ENCODE peak calls at places on chromosomes 1 and 21, in seven cellular contexts. One of them, this sample, is unnamed.

GRCh38 chr1:153478692-153479618 is 18.5 kb upstream of the S100A7 start:
- DNase-seq in A549: no peak
- DNase-seq in K562: no peak
- DNase-seq in SK-N-SH: no peak
- DNase-seq in HepG2: peak; percentile 16
- DNase-seq in H1: no peak
- DNase-seq in GM12878: no peak
- DNase-seq in this sample: no peak

GRCh38 chr1:221039616-221040015 is 160.4 kb downstream of the HLX start:
- DNase-seq in A549: no peak
- DNase-seq in K562: no peak
- DNase-seq in SK-N-SH: peak; percentile 27
- DNase-seq in HepG2: no peak
- DNase-seq in H1: no peak
- DNase-seq in GM12878: no peak
- DNase-seq in this sample: no peak

GRCh38 chr1:208791458-208791857 is 547.3 kb upstream of the PLXNA2 start:
- DNase-seq in A549: no peak
- DNase-seq in K562: no peak
- DNase-seq in SK-N-SH: no peak
- DNase-seq in HepG2: no peak
- DNase-seq in H1: no peak
- DNase-seq in GM12878: no peak
- DNase-seq in this sample: no peak

GRCh38 chr21:41768371-41769042 is 1.7 kb upstream of the RIPK4 start:
- DNase-seq in A549: no peak
- DNase-seq in K562: no peak
- DNase-seq in SK-N-SH: peak; percentile 60
- DNase-seq in HepG2: peak; percentile 95
- DNase-seq in H1: no peak
- DNase-seq in GM12878: no peak
- DNase-seq in this sample: peak; percentile 32

GRCh38 chr1:47841356-47841755 is 155.8 kb downstream of the TRABD2B start:
- DNase-seq in A549: no peak
- DNase-seq in K562: no peak
- DNase-seq in SK-N-SH: no peak
- DNase-seq in HepG2: no peak
- DNase-seq in H1: no peak
- DNase-seq in GM12878: no peak
- DNase-seq in this sample: no peak

GRCh38 chr21:42705346-42705745 is 51.9 kb downstream of the PDE9A start:
- DNase-seq in A549: no peak
- DNase-seq in K562: no peak
- DNase-seq in SK-N-SH: no peak
- DNase-seq in HepG2: no peak
- DNase-seq in H1: no peak
- DNase-seq in GM12878: no peak
- DNase-seq in this sample: no peak

GRCh38 chr1:182629674-182630073 is 25.5 kb upstream of the RGS16 start:
- DNase-seq in A549: no peak
- DNase-seq in K562: no peak
- DNase-seq in SK-N-SH: no peak
- DNase-seq in HepG2: no peak
- DNase-seq in H1: no peak
- DNase-seq in GM12878: no peak
- DNase-seq in this sample: no peak

GRCh38 chr1:119275145-119275929 is 93.2 kb upstream of the HAO2 start:
- DNase-seq in A549: peak; percentile 13
- DNase-seq in K562: peak; percentile 56
- DNase-seq in SK-N-SH: peak; percentile 30
- DNase-seq in HepG2: peak; percentile 45
- DNase-seq in H1: peak; percentile 59
- DNase-seq in GM12878: no peak
- DNase-seq in this sample: peak; percentile 39

GRCh38 chr1:228868731-228869024 is 133.4 kb downstream of the RHOU start:
- DNase-seq in A549: no peak
- DNase-seq in K562: no peak
- DNase-seq in SK-N-SH: no peak
- DNase-seq in HepG2: no peak
- DNase-seq in H1: peak; percentile 28
- DNase-seq in GM12878: no peak
- DNase-seq in this sample: no peak

GRCh38 chr1:118960026-118960561 is 28.0 kb downstream of the TBX15 start:
- DNase-seq in A549: no peak
- DNase-seq in K562: no peak
- DNase-seq in SK-N-SH: no peak
- DNase-seq in HepG2: no peak
- DNase-seq in H1: peak; percentile 50
- DNase-seq in GM12878: peak; percentile 46
- DNase-seq in this sample: no peak

GRCh38 chr21:28699591-28700259 is 293.0 kb downstream of the LTN1 start:
- DNase-seq in A549: no peak
- DNase-seq in K562: no peak
- DNase-seq in SK-N-SH: no peak
- DNase-seq in HepG2: no peak
- DNase-seq in H1: no peak
- DNase-seq in GM12878: no peak
- DNase-seq in this sample: no peak

GRCh38 chr1:55720243-55720642 is 505.1 kb upstream of the USP24 start:
- DNase-seq in A549: no peak
- DNase-seq in K562: no peak
- DNase-seq in SK-N-SH: peak; percentile 37
- DNase-seq in HepG2: no peak
- DNase-seq in H1: no peak
- DNase-seq in GM12878: no peak
- DNase-seq in this sample: no peak

GRCh38 chr1:197868751-197869501 is 33.5 kb upstream of the C1orf53 start:
- DNase-seq in A549: peak; percentile 40
- DNase-seq in K562: peak; percentile 23
- DNase-seq in SK-N-SH: peak; percentile 24
- DNase-seq in HepG2: peak; percentile 50
- DNase-seq in H1: no peak
- DNase-seq in GM12878: no peak
- DNase-seq in this sample: peak; percentile 59

GRCh38 chr1:113684153-113684541 is 75.1 kb downstream of the PHTF1 start:
- DNase-seq in A549: no peak
- DNase-seq in K562: no peak
- DNase-seq in SK-N-SH: peak; percentile 51
- DNase-seq in HepG2: no peak
- DNase-seq in H1: no peak
- DNase-seq in GM12878: no peak
- DNase-seq in this sample: no peak

GRCh38 chr1:86419277-86419903 is 4.6 kb upstream of the CLCA2 start:
- DNase-seq in A549: no peak
- DNase-seq in K562: peak; percentile 30
- DNase-seq in SK-N-SH: no peak
- DNase-seq in HepG2: no peak
- DNase-seq in H1: no peak
- DNase-seq in GM12878: no peak
- DNase-seq in this sample: no peak

GRCh38 chr1:68963353-68963752 is 466.5 kb upstream of the DEPDC1 start:
- DNase-seq in A549: no peak
- DNase-seq in K562: no peak
- DNase-seq in SK-N-SH: no peak
- DNase-seq in HepG2: no peak
- DNase-seq in H1: no peak
- DNase-seq in GM12878: no peak
- DNase-seq in this sample: no peak

GRCh38 chr1:228792601-228793000 is 57.3 kb downstream of the RHOU start:
- DNase-seq in A549: no peak
- DNase-seq in K562: no peak
- DNase-seq in SK-N-SH: no peak
- DNase-seq in HepG2: no peak
- DNase-seq in H1: no peak
- DNase-seq in GM12878: no peak
- DNase-seq in this sample: no peak

GRCh38 chr1:230189276-230190183 is 122.5 kb downstream of the GALNT2 start:
- DNase-seq in A549: no peak
- DNase-seq in K562: no peak
- DNase-seq in SK-N-SH: no peak
- DNase-seq in HepG2: no peak
- DNase-seq in H1: no peak
- DNase-seq in GM12878: no peak
- DNase-seq in this sample: no peak

GRCh38 chr1:200233393-200233792 is 176.4 kb downstream of the ZNF281 start:
- DNase-seq in A549: no peak
- DNase-seq in K562: no peak
- DNase-seq in SK-N-SH: no peak
- DNase-seq in HepG2: no peak
- DNase-seq in H1: no peak
- DNase-seq in GM12878: no peak
- DNase-seq in this sample: no peak

GRCh38 chr1:31739281-31739853 is 24.8 kb downstream of the ADGRB2 start:
- DNase-seq in A549: no peak
- DNase-seq in K562: peak; percentile 65
- DNase-seq in SK-N-SH: no peak
- DNase-seq in HepG2: no peak
- DNase-seq in H1: peak; percentile 68
- DNase-seq in GM12878: no peak
- DNase-seq in this sample: peak; percentile 33

GRCh38 chr1:155979525-155980343 is 1.4 kb upstream of the ARHGEF2 start:
- DNase-seq in A549: no peak
- DNase-seq in K562: peak; percentile 64
- DNase-seq in SK-N-SH: no peak
- DNase-seq in HepG2: no peak
- DNase-seq in H1: no peak
- DNase-seq in GM12878: no peak
- DNase-seq in this sample: no peak
- H3K4me1 ChIP-seq in A549: peaks cover 81% of the 10 kb centered on the region
- H3K4me1 ChIP-seq in K562: peaks cover 65% of the 10 kb centered on the region
- H3K4me1 ChIP-seq in SK-N-SH: peaks cover 58% of the 10 kb centered on the region
- H3K4me1 ChIP-seq in HepG2: peaks cover 87% of the 10 kb centered on the region
- H3K4me1 ChIP-seq in H1: peaks cover 36% of the 10 kb centered on the region
- H3K4me1 ChIP-seq in GM12878: peaks cover 26% of the 10 kb centered on the region
- H3K4me1 ChIP-seq in this sample: peaks cover 55% of the 10 kb centered on the region

DNA sequence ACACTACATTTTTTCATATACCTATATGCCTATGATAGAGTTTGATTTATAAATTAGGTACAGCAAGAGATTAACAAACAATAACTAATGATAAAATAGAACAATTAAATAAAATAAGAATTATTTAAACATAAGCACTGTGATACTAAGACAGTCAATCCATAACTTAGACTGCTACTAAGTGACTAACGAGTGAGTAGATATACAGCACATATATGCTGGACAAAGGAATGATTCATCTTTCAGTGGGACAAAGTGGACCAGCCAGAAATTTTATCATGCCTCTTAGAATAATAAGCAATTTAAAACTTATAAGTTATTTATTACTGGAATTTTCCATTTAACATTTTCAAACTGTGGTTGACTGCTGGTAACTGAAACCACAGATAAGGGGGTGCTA is 11.0 kb downstream of the SPTA1 start:
- DNase-seq in A549: no peak
- DNase-seq in K562: no peak
- DNase-seq in SK-N-SH: no peak
- DNase-seq in HepG2: no peak
- DNase-seq in H1: no peak
- DNase-seq in GM12878: no peak
- DNase-seq in this sample: no peak
- TF ChIP-seq RAD21 in A549: no peak
- TF ChIP-seq RAD21 in K562: no peak
- TF ChIP-seq RAD21 in SK-N-SH: no peak
- TF ChIP-seq RAD21 in HepG2: no peak
- TF ChIP-seq RAD21 in H1: no peak
- TF ChIP-seq RAD21 in GM12878: no peak
- TF ChIP-seq RAD21 in this sample: no peak

DNA sequence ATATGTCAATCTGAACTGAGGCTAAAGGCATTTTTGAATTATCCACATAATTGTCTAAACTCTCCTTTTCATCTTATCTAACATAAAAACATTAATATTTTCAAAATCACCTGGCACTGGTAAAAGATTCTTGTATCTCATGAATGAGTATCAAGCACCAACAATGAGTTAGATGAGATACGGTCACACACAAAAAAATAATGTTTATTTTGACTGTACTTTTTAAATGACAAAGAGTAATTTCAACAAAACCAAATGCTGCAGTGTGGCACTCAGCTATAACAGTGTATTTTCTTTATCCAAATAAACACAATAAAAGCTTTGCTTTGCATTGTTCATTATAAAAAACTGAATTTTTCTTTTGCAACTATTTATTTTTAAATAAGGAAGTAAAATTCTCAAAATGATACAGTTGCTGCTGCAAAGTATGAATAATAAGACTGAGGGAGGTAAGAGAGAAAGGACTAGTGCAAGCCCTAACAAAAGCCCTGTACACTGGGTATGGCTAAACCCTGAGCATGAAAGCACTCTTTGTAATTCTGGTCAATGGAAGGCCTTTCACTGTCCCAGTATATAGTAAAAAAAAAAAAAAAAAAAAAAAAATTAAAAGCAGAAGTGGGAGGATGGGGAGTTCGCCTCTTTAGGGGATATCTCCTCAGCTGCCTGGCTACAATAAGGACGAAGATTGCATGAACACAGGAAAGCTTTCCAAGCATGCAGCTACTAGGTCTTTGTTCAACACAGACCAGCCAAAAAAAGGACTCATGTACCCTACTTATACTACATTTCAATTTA is 59.3 kb downstream of the EIF4G3 start:
- DNase-seq in A549: no peak
- DNase-seq in K562: no peak
- DNase-seq in SK-N-SH: no peak
- DNase-seq in HepG2: peak; percentile 56
- DNase-seq in H1: no peak
- DNase-seq in GM12878: no peak
- DNase-seq in this sample: no peak
- TF ChIP-seq MAX in A549: no peak
- TF ChIP-seq MAX in K562: no peak
- TF ChIP-seq MAX in SK-N-SH: no peak
- TF ChIP-seq MAX in HepG2: no peak
- TF ChIP-seq MAX in H1: no peak
- TF ChIP-seq MAX in GM12878: no peak
- TF ChIP-seq MAX in this sample: no peak

GRCh38 chr1:40860706-40861226 is 1.4 kb downstream of the CITED4 start:
- DNase-seq in A549: no peak
- DNase-seq in K562: no peak
- DNase-seq in SK-N-SH: no peak
- DNase-seq in HepG2: no peak
- DNase-seq in H1: no peak
- DNase-seq in GM12878: no peak
- DNase-seq in this sample: no peak
- H3K4me1 ChIP-seq in A549: peaks cover 33% of the 10 kb centered on the region
- H3K4me1 ChIP-seq in K562: peaks cover 45% of the 10 kb centered on the region
- H3K4me1 ChIP-seq in SK-N-SH: no peaks in the 10 kb centered on the region
- H3K4me1 ChIP-seq in HepG2: peaks cover 31% of the 10 kb centered on the region
- H3K4me1 ChIP-seq in H1: peaks cover 4% of the 10 kb centered on the region
- H3K4me1 ChIP-seq in GM12878: peaks cover 7% of the 10 kb centered on the region
- H3K4me1 ChIP-seq in this sample: peaks cover 27% of the 10 kb centered on the region

DNA sequence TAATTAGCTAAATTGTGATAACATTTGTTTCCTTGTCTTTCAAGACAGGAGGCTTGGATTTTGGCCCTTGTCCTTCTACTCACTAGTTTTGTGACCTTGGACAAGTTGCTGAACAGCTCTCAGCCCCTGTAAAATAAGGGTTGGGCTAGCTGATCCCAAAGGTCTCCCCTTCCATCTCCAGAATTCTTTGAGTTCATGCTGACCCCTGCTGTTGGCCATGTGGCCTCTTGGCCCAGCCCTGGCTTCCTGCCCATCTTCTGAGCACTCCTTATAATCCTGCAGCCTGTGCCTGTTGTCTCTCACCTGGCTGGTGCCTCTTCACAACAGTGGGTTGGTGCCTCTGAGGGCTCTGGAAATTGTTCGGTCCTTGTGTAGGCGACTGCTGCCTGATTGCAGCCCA is 10.1 kb downstream of the PTGFRN start:
- DNase-seq in A549: no peak
- DNase-seq in K562: peak; percentile 31
- DNase-seq in SK-N-SH: peak; percentile 37
- DNase-seq in HepG2: peak; percentile 18
- DNase-seq in H1: no peak
- DNase-seq in GM12878: no peak
- DNase-seq in this sample: no peak
- TF ChIP-seq RAD21 in A549: peak; percentile 20
- TF ChIP-seq RAD21 in K562: peak; percentile 66
- TF ChIP-seq RAD21 in SK-N-SH: peak; percentile 56
- TF ChIP-seq RAD21 in HepG2: no peak
- TF ChIP-seq RAD21 in H1: peak; percentile 19
- TF ChIP-seq RAD21 in GM12878: no peak
- TF ChIP-seq RAD21 in this sample: peak; percentile 13

This sample was measured in HCT116.